ENCODE peak calls at places on chromosomes 3 and 15, in nine cellular contexts. D, I, A, Z, B, P, L, Q and R are unnamed samples.

GRCh38 chr15:56248276-56248675 is 4.6 kb upstream of the RFX7 start:
- DNase-seq in D (no peak), I (no peak), A (no peak), Z (no peak), B (no peak), P (no peak), L (no peak), Q (no peak), R (no peak)

GRCh38 chr3:189324538-189325138 is 152.9 kb downstream of the TPRG1 start:
- DNase-seq in D (no peak), I (no peak), A (peak), Z (no peak), B (peak), P (peak), L (no peak), Q (no peak), R (no peak)

GRCh38 chr15:100215031-100215842 is 126.5 kb downstream of the ADAMTS17 start:
- DNase-seq in D (no peak), I (no peak), A (no peak), Z (no peak), B (no peak), P (no peak), L (peak), Q (no peak), R (no peak)

GRCh38 chr15:44102675-44103254 is 92.3 kb downstream of the FRMD5 start:
- DNase-seq in D (no peak), I (no peak), A (no peak), Z (no peak), B (peak), P (no peak), L (no peak), Q (no peak), R (no peak)

GRCh38 chr3:170785454-170785853 is 84.5 kb downstream of the RPL22L1 start:
- DNase-seq in D (no peak), I (no peak), A (no peak), Z (no peak), B (no peak), P (no peak), L (no peak), Q (no peak), R (no peak)

GRCh38 chr3:127762077-127762786 is 60.1 kb downstream of the MGLL start:
- DNase-seq in D (no peak), I (no peak), A (peak), Z (no peak), B (no peak), P (peak), L (no peak), Q (no peak), R (no peak)

GRCh38 chr3:29141197-29141911 is 139.5 kb upstream of the RBMS3 start:
- DNase-seq in D (no peak), I (no peak), A (no peak), Z (no peak), B (no peak), P (no peak), L (no peak), Q (no peak), R (no peak)

GRCh38 chr3:140206196-140207040 is 271.4 kb downstream of the CLSTN2 start:
- DNase-seq in D (peak), I (no peak), A (no peak), Z (no peak), B (no peak), P (no peak), L (no peak), Q (no peak), R (no peak)

GRCh38 chr3:119340014-119340413 is 45.8 kb downstream of the ARHGAP31 start:
- DNase-seq in D (no peak), I (no peak), A (no peak), Z (no peak), B (no peak), P (no peak), L (no peak), Q (no peak), R (no peak)

GRCh38 chr3:172134352-172134751 is 95.0 kb downstream of the FNDC3B start:
- DNase-seq in D (no peak), I (no peak), A (peak), Z (no peak), B (no peak), P (no peak), L (no peak), Q (no peak), R (no peak)

GRCh38 chr15:39393575-39394335 is 187.1 kb upstream of the THBS1 start:
- DNase-seq in D (no peak), I (no peak), A (no peak), Z (no peak), B (no peak), P (peak), L (no peak), Q (no peak), R (no peak)

GRCh38 chr15:64122936-64123351 is 27.2 kb downstream of the SNX1 start:
- DNase-seq in D (no peak), I (no peak), A (no peak), Z (no peak), B (no peak), P (no peak), L (no peak), Q (no peak), R (no peak)

GRCh38 chr3:112776000-112776399 is 70.7 kb downstream of the CD200R1L start:
- DNase-seq in D (no peak), I (no peak), A (no peak), Z (no peak), B (no peak), P (no peak), L (no peak), Q (no peak), R (no peak)

GRCh38 chr15:78950906-78951840 is 6.3 kb upstream of the CTSH start:
- DNase-seq in D (no peak), I (no peak), A (no peak), Z (no peak), B (no peak), P (no peak), L (no peak), Q (no peak), R (no peak)

GRCh38 chr3:129346690-129347440 is 68.2 kb downstream of the HMCES start:
- DNase-seq in D (no peak), I (no peak), A (no peak), Z (no peak), B (no peak), P (no peak), L (no peak), Q (no peak), R (no peak)

GRCh38 chr15:58447244-58448010 is 15.6 kb downstream of the LIPC start:
- DNase-seq in D (no peak), I (no peak), A (no peak), Z (no peak), B (no peak), P (no peak), L (peak), Q (no peak), R (no peak)

GRCh38 chr15:42272768-42273098 is 268 bp upstream of the GANC start:
- DNase-seq in D (no peak), I (no peak), A (no peak), Z (no peak), B (no peak), P (no peak), L (no peak), Q (no peak), R (no peak)
- TF ChIP-seq POLR2A in D (no peak), I (no peak), A (no peak), Z (no peak), B (no peak), P (no peak), L (no peak), Q (no peak), R (no peak)

GRCh38 chr15:68997050-68997449 is 17.4 kb upstream of the NOX5 start:
- DNase-seq in D (no peak), I (no peak), A (no peak), Z (no peak), B (no peak), P (no peak), L (no peak), Q (no peak), R (peak)

GRCh38 chr15:68997930-68998777 is 16.3 kb upstream of the NOX5 start:
- DNase-seq in D (no peak), I (no peak), A (no peak), Z (no peak), B (no peak), P (no peak), L (no peak), Q (no peak), R (peak)

GRCh38 chr15:69000725-69001503 is 13.6 kb upstream of the NOX5 start:
- DNase-seq in D (no peak), I (no peak), A (no peak), Z (no peak), B (no peak), P (no peak), L (no peak), Q (no peak), R (peak)

GRCh38 chr15:69000091-69000490 is 14.4 kb upstream of the NOX5 start:
- DNase-seq in D (no peak), I (no peak), A (no peak), Z (no peak), B (no peak), P (no peak), L (no peak), Q (no peak), R (peak)

GRCh38 chr15:68999091-68999490 is 15.4 kb upstream of the NOX5 start:
- DNase-seq in D (no peak), I (no peak), A (no peak), Z (peak), B (no peak), P (no peak), L (no peak), Q (no peak), R (peak)
- TF ChIP-seq POLR2AphosphoS5 in D (no peak), I (no peak), A (no peak), Z (no peak), B (no peak), P (no peak), L (no peak), Q (no peak), R (no peak)

GRCh38 chr15:90145761-90146160 is 43.5 kb upstream of the IDH2 start:
- DNase-seq in D (no peak), I (no peak), A (no peak), Z (no peak), B (no peak), P (no peak), L (no peak), Q (no peak), R (no peak)

GRCh38 chr15:90145259-90145658 is 43.0 kb upstream of the IDH2 start:
- DNase-seq in D (no peak), I (no peak), A (no peak), Z (no peak), B (no peak), P (no peak), L (no peak), Q (peak), R (no peak)

GRCh38 chr15:90142216-90143175 is 40.2 kb upstream of the IDH2 start:
- DNase-seq in D (peak), I (no peak), A (no peak), Z (no peak), B (no peak), P (no peak), L (no peak), Q (peak), R (no peak)

GRCh38 chr15:90141646-90142045 is 39.4 kb upstream of the IDH2 start:
- DNase-seq in D (peak), I (no peak), A (no peak), Z (no peak), B (no peak), P (no peak), L (no peak), Q (no peak), R (no peak)

GRCh38 chr15:90143176-90143655 is 40.9 kb upstream of the IDH2 start:
- DNase-seq in D (peak), I (peak), A (no peak), Z (peak), B (peak), P (peak), L (no peak), Q (peak), R (no peak)
- TF ChIP-seq POLR2A in D (no peak), I (no peak), A (no peak), Z (no peak), B (no peak), P (no peak), L (no peak), Q (no peak), R (no peak)

DNA sequence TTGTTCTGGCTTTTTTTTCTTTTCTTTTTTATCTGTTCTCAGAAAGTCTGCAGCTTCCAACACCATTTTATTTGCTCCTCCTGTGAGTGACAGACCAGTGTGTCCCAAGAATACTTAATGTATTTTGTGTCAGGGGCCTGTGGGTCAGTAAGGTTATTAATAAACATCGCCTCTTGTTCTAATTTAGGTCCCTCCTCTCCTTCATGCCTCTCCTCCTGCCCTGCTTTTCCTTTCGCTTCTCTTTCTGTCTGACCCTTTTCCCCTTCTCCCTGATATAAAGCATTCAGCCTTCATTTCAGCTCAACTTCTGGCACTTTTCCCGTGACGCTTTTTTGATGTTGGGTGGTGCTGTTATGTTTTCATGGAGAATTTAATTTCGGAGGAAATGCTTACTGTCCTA is 29.7 kb upstream of the NR2F2 start:
- DNase-seq in D (no peak), I (no peak), A (no peak), Z (no peak), B (no peak), P (no peak), L (no peak), Q (no peak), R (no peak)
- TF ChIP-seq POLR2AphosphoS5 in D (no peak), I (no peak), A (no peak), Z (no peak), B (no peak), P (no peak), L (no peak), Q (no peak), R (no peak)

GRCh38 chr3:42772670-42773408 is at the start of gene CCDC13:
- DNase-seq in D (peak), I (peak), A (peak), Z (peak), B (no peak), P (peak), L (peak), Q (peak), R (no peak)
- TF ChIP-seq POLR2A in D (no peak), I (no peak), A (peak), Z (no peak), B (no peak), P (peak), L (peak), Q (no peak), R (no peak)

GRCh38 chr3:58564054-58564453 is 13.1 kb downstream of the FAM107A start:
- DNase-seq in D (no peak), I (no peak), A (no peak), Z (no peak), B (no peak), P (no peak), L (no peak), Q (no peak), R (no peak)
- TF ChIP-seq POLR2AphosphoS5 in D (no peak), I (no peak), A (no peak), Z (no peak), B (no peak), P (no peak), L (no peak), Q (no peak), R (no peak)